ENCODE peak calls at places on chromosome 15, in eight cellular contexts. L is T-helper 9 cell; D is stimulated activated CD4-positive, alpha-beta T cell treated with anti-CD3 and anti-CD28 coated beads, Interleukin-2, amount 100 ng/mL, for 48 hours; N is GM12891; O is activated CD4-positive, alpha-beta T cell treated with anti-CD3 and anti-CD28 coated beads for 24 hours; X is A172; K is T-helper 22 cell; V is GM12865. P is an unnamed sample.

GRCh38 chr15:66657062-66658020 is 44.7 kb upstream of the SMAD6 start:
- DNase-seq in O (no peak), K (no peak), D (no peak), V (no peak), L (no peak), N (no peak), X (no peak), P (no peak)

GRCh38 chr15:101732772-101733171 is 8.5 kb upstream of the TARS3 start:
- DNase-seq in L (no peak), N (no peak), V (no peak), O (no peak), D (no peak), X (no peak), K (no peak), P (no peak)

GRCh38 chr15:88061452-88061851 is 195.1 kb downstream of the NTRK3 start:
- DNase-seq in D (no peak), N (no peak), K (no peak), X (no peak), O (no peak), L (no peak), V (no peak), P (no peak)

GRCh38 chr15:55372701-55373440 is 35.3 kb downstream of the CCPG1 start:
- DNase-seq in X (no peak), D (no peak), O (no peak), V (peak), K (no peak), L (no peak), N (no peak), P (peak)

GRCh38 chr15:73368301-73369072 is at the start of gene HCN4:
- DNase-seq in D (no peak), N (no peak), O (no peak), K (no peak), L (no peak), V (no peak), X (no peak), P (no peak)

GRCh38 chr15:82933576-82933975 is 18.9 kb downstream of the HOMER2 start:
- DNase-seq in X (no peak), L (no peak), V (no peak), K (no peak), D (no peak), O (no peak), N (no peak), P (no peak)

GRCh38 chr15:22819651-22820050 is 18.8 kb upstream of the NIPA2 start:
- DNase-seq in X (no peak), K (no peak), L (no peak), D (no peak), N (no peak), V (no peak), O (no peak), P (no peak)

GRCh38 chr15:43769584-43770228 is 7.1 kb downstream of the ELL3 start:
- DNase-seq in D (peak), O (peak), X (peak), K (no peak), V (peak), L (peak), N (no peak), P (no peak)

GRCh38 chr15:76168237-76168984 is 108.6 kb downstream of the TMEM266 start:
- DNase-seq in D (no peak), K (no peak), V (no peak), X (no peak), O (no peak), L (no peak), N (no peak), P (no peak)

GRCh38 chr15:95416576-95416975 is 913.9 kb upstream of the NR2F2 start:
- DNase-seq in K (no peak), D (no peak), O (no peak), V (no peak), L (no peak), N (no peak), X (no peak), P (no peak)

GRCh38 chr15:55532944-55533343 is 24.9 kb upstream of the DNAAF4 start:
- DNase-seq in K (no peak), O (no peak), L (no peak), V (no peak), X (no peak), N (no peak), D (no peak), P (no peak)

GRCh38 chr15:70703483-70703882 is 59.9 kb downstream of the UACA start:
- DNase-seq in V (no peak), O (no peak), D (no peak), N (no peak), K (no peak), X (no peak), L (no peak), P (no peak)

GRCh38 chr15:71889385-71889784 is 79.0 kb downstream of the NR2E3 start:
- DNase-seq in V (no peak), L (no peak), K (no peak), X (no peak), D (no peak), N (no peak), O (no peak), P (no peak)

GRCh38 chr15:60093273-60094067 is 89.4 kb downstream of the FOXB1 start:
- DNase-seq in N (no peak), V (no peak), L (no peak), D (no peak), O (no peak), X (peak), K (no peak), P (no peak)

GRCh38 chr15:75431682-75432081 is 19.8 kb downstream of the SIN3A start:
- DNase-seq in X (no peak), N (no peak), L (no peak), D (no peak), K (no peak), O (no peak), V (no peak), P (no peak)

GRCh38 chr15:95269247-95270155 is 1038.1 kb downstream of the MCTP2 start:
- DNase-seq in D (no peak), L (no peak), N (no peak), K (no peak), X (no peak), O (no peak), V (no peak), P (no peak)

GRCh38 chr15:75712668-75713337 is at the start of gene CSPG4:
- DNase-seq in O (no peak), D (no peak), N (no peak), K (no peak), L (no peak), V (no peak), X (peak), P (no peak)